ENCODE peak calls at places on chromosome 21, in eight cellular contexts. One of them, this sample, is unnamed.

GRCh38 chr21:27674037-27674436 is 707.1 kb upstream of the ADAMTS5 start:
- DNase-seq in RWPE1: no peak
- DNase-seq in upper lobe of right lung: no peak
- DNase-seq in Calu3: no peak
- DNase-seq in HFFc6: peak; percentile 90
- DNase-seq in spleen: no peak
- DNase-seq in CD4-positive, alpha-beta T cell: no peak
- DNase-seq in mesothelial cell of epicardium: no peak
- DNase-seq in this sample: no peak

GRCh38 chr21:27134513-27134912 is 167.6 kb upstream of the ADAMTS5 start:
- DNase-seq in RWPE1: no peak
- DNase-seq in upper lobe of right lung: no peak
- DNase-seq in Calu3: no peak
- DNase-seq in HFFc6: no peak
- DNase-seq in spleen: no peak
- DNase-seq in CD4-positive, alpha-beta T cell: no peak
- DNase-seq in mesothelial cell of epicardium: no peak
- DNase-seq in this sample: no peak

GRCh38 chr21:43890042-43890441 is 25.0 kb downstream of the AGPAT3 start:
- DNase-seq in RWPE1: no peak
- DNase-seq in upper lobe of right lung: no peak
- DNase-seq in Calu3: no peak
- DNase-seq in HFFc6: no peak
- DNase-seq in spleen: peak; percentile 34
- DNase-seq in CD4-positive, alpha-beta T cell: no peak
- DNase-seq in mesothelial cell of epicardium: no peak
- DNase-seq in this sample: no peak

GRCh38 chr21:36202721-36203602 is 46.3 kb downstream of the DOP1B start:
- DNase-seq in RWPE1: no peak
- DNase-seq in upper lobe of right lung: no peak
- DNase-seq in Calu3: no peak
- DNase-seq in HFFc6: peak; percentile 11
- DNase-seq in spleen: no peak
- DNase-seq in CD4-positive, alpha-beta T cell: no peak
- DNase-seq in mesothelial cell of epicardium: no peak
- DNase-seq in this sample: no peak

GRCh38 chr21:46181436-46181835 is 2.8 kb downstream of the SPATC1L start:
- DNase-seq in RWPE1: no peak
- DNase-seq in upper lobe of right lung: no peak
- DNase-seq in Calu3: no peak
- DNase-seq in HFFc6: no peak
- DNase-seq in spleen: peak; percentile 74
- DNase-seq in CD4-positive, alpha-beta T cell: no peak
- DNase-seq in mesothelial cell of epicardium: no peak
- DNase-seq in this sample: no peak

GRCh38 chr21:39022901-39023693 is 160.2 kb downstream of the PSMG1 start:
- DNase-seq in RWPE1: no peak
- DNase-seq in upper lobe of right lung: peak; percentile 90
- DNase-seq in Calu3: no peak
- DNase-seq in HFFc6: no peak
- DNase-seq in spleen: peak; percentile 88
- DNase-seq in CD4-positive, alpha-beta T cell: no peak
- DNase-seq in mesothelial cell of epicardium: no peak
- DNase-seq in this sample: no peak

GRCh38 chr21:38440746-38441145 is 57.5 kb downstream of the ERG start:
- DNase-seq in RWPE1: peak; percentile 71
- DNase-seq in upper lobe of right lung: no peak
- DNase-seq in Calu3: no peak
- DNase-seq in HFFc6: peak; percentile 91
- DNase-seq in spleen: no peak
- DNase-seq in CD4-positive, alpha-beta T cell: no peak
- DNase-seq in mesothelial cell of epicardium: no peak
- DNase-seq in this sample: no peak

GRCh38 chr21:26072891-26073615 is 97.5 kb downstream of the APP start:
- DNase-seq in RWPE1: no peak
- DNase-seq in upper lobe of right lung: no peak
- DNase-seq in Calu3: no peak
- DNase-seq in HFFc6: peak; percentile 71
- DNase-seq in spleen: no peak
- DNase-seq in CD4-positive, alpha-beta T cell: no peak
- DNase-seq in mesothelial cell of epicardium: no peak
- DNase-seq in this sample: no peak

GRCh38 chr21:38295997-38296764 is 39.4 kb downstream of the KCNJ15 start:
- DNase-seq in RWPE1: no peak
- DNase-seq in upper lobe of right lung: no peak
- DNase-seq in Calu3: no peak
- DNase-seq in HFFc6: peak; percentile 15
- DNase-seq in spleen: no peak
- DNase-seq in CD4-positive, alpha-beta T cell: no peak
- DNase-seq in mesothelial cell of epicardium: no peak
- DNase-seq in this sample: no peak

GRCh38 chr21:23401278-23401677 is 2206.0 kb downstream of the MRPL39 start:
- DNase-seq in RWPE1: peak; percentile 5
- DNase-seq in upper lobe of right lung: no peak
- DNase-seq in Calu3: no peak
- DNase-seq in HFFc6: no peak
- DNase-seq in spleen: no peak
- DNase-seq in CD4-positive, alpha-beta T cell: no peak
- DNase-seq in mesothelial cell of epicardium: no peak
- DNase-seq in this sample: no peak

GRCh38 chr21:42051788-42052187 is 19.3 kb upstream of the UMODL1 start:
- DNase-seq in RWPE1: no peak
- DNase-seq in upper lobe of right lung: no peak
- DNase-seq in Calu3: no peak
- DNase-seq in HFFc6: no peak
- DNase-seq in spleen: peak; percentile 61
- DNase-seq in CD4-positive, alpha-beta T cell: no peak
- DNase-seq in mesothelial cell of epicardium: no peak
- DNase-seq in this sample: no peak

GRCh38 chr21:42049578-42050430 is 21.3 kb upstream of the UMODL1 start:
- DNase-seq in RWPE1: no peak
- DNase-seq in upper lobe of right lung: no peak
- DNase-seq in Calu3: no peak
- DNase-seq in HFFc6: no peak
- DNase-seq in spleen: peak; percentile 72
- DNase-seq in CD4-positive, alpha-beta T cell: no peak
- DNase-seq in mesothelial cell of epicardium: no peak
- DNase-seq in this sample: no peak

GRCh38 chr21:42048870-42049577 is 22.1 kb upstream of the UMODL1 start:
- DNase-seq in RWPE1: no peak
- DNase-seq in upper lobe of right lung: no peak
- DNase-seq in Calu3: no peak
- DNase-seq in HFFc6: no peak
- DNase-seq in spleen: peak; percentile 47
- DNase-seq in CD4-positive, alpha-beta T cell: no peak
- DNase-seq in mesothelial cell of epicardium: no peak
- DNase-seq in this sample: no peak

GRCh38 chr21:42044871-42045495 is 26.1 kb upstream of the UMODL1 start:
- DNase-seq in RWPE1: no peak
- DNase-seq in upper lobe of right lung: no peak
- DNase-seq in Calu3: no peak
- DNase-seq in HFFc6: no peak
- DNase-seq in spleen: peak; percentile 52
- DNase-seq in CD4-positive, alpha-beta T cell: no peak
- DNase-seq in mesothelial cell of epicardium: no peak
- DNase-seq in this sample: no peak

GRCh38 chr21:42047821-42048613 is 23.1 kb upstream of the UMODL1 start:
- DNase-seq in RWPE1: no peak
- DNase-seq in upper lobe of right lung: no peak
- DNase-seq in Calu3: no peak
- DNase-seq in HFFc6: peak; percentile 97
- DNase-seq in spleen: peak; percentile 78
- DNase-seq in CD4-positive, alpha-beta T cell: no peak
- DNase-seq in mesothelial cell of epicardium: no peak
- DNase-seq in this sample: no peak
- TF ChIP-seq CTCF in RWPE1: no peak
- TF ChIP-seq CTCF in upper lobe of right lung: no peak
- TF ChIP-seq CTCF in Calu3: no peak
- TF ChIP-seq CTCF in HFFc6: peak; percentile 39
- TF ChIP-seq CTCF in spleen: no peak
- TF ChIP-seq CTCF in CD4-positive, alpha-beta T cell: no peak
- TF ChIP-seq CTCF in mesothelial cell of epicardium: no peak
- TF ChIP-seq CTCF in this sample: no peak

DNA sequence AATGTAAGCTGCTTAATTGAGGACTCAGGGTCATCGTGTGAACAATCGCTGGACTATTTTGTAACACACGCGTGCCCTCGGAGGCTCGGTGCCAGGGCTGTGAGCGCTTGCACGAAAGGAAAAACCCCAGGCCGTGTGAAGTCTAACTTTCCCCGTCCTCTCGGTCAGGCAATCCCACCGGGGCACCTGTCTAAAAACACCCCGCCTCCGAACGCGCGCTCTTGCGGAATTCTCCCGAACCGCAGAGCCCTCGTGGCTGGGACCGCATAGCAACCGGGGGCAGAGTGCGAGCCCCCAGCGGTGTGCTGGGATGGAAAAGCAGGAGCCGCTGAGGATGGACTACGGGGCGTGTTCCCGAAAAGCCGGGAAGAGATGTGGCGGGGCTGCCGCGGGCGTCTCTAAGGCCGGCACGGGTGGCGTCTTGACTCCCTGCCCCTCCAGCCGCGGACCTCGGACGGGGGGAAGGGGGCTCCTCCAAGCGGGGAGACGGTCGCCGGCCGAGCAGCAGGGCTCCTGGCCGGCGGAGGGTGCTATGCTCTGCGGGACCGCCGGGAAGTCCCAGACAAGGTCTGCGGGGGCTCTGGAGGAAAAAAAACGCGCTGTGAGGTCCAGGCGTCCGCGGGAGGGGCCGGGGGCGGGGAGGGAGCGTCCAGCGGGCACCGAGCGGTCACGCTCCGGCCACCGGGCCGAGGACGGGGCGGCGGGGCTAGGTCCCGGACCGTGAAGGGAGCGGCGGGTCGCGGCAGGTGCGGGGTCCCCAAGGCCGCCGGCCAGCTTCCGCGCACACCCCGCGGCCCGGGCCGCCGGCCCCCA is 936 bp downstream of the ZBTB21 start:
- DNase-seq in RWPE1: peak; percentile 17
- DNase-seq in upper lobe of right lung: peak; percentile 85
- DNase-seq in Calu3: peak; percentile 58
- DNase-seq in HFFc6: peak; percentile 51
- DNase-seq in spleen: peak; percentile 93
- DNase-seq in CD4-positive, alpha-beta T cell: peak; percentile 11
- DNase-seq in mesothelial cell of epicardium: no peak
- DNase-seq in this sample: peak; percentile 58
- TF ChIP-seq CTCF in RWPE1: peak; percentile 7
- TF ChIP-seq CTCF in upper lobe of right lung: peak; percentile 29
- TF ChIP-seq CTCF in Calu3: peak; percentile 12
- TF ChIP-seq CTCF in HFFc6: peak; percentile 63
- TF ChIP-seq CTCF in spleen: no peak
- TF ChIP-seq CTCF in CD4-positive, alpha-beta T cell: peak; percentile 27
- TF ChIP-seq CTCF in mesothelial cell of epicardium: no peak
- TF ChIP-seq CTCF in this sample: no peak

GRCh38 chr21:44967082-44968047 is 27.5 kb downstream of the SLX9 start:
- DNase-seq in RWPE1: no peak
- DNase-seq in upper lobe of right lung: no peak
- DNase-seq in Calu3: no peak
- DNase-seq in HFFc6: no peak
- DNase-seq in spleen: no peak
- DNase-seq in CD4-positive, alpha-beta T cell: no peak
- DNase-seq in mesothelial cell of epicardium: no peak
- DNase-seq in this sample: no peak

GRCh38 chr21:44965251-44966022 is 25.6 kb downstream of the SLX9 start:
- DNase-seq in RWPE1: no peak
- DNase-seq in upper lobe of right lung: no peak
- DNase-seq in Calu3: no peak
- DNase-seq in HFFc6: no peak
- DNase-seq in spleen: peak; percentile 71
- DNase-seq in CD4-positive, alpha-beta T cell: no peak
- DNase-seq in mesothelial cell of epicardium: no peak
- DNase-seq in this sample: no peak

GRCh38 chr21:44969066-44969649 is 29.3 kb downstream of the SLX9 start:
- DNase-seq in RWPE1: no peak
- DNase-seq in upper lobe of right lung: no peak
- DNase-seq in Calu3: no peak
- DNase-seq in HFFc6: no peak
- DNase-seq in spleen: no peak
- DNase-seq in CD4-positive, alpha-beta T cell: no peak
- DNase-seq in mesothelial cell of epicardium: no peak
- DNase-seq in this sample: no peak

GRCh38 chr21:44964381-44964780 is 24.6 kb downstream of the SLX9 start:
- DNase-seq in RWPE1: no peak
- DNase-seq in upper lobe of right lung: no peak
- DNase-seq in Calu3: no peak
- DNase-seq in HFFc6: no peak
- DNase-seq in spleen: peak; percentile 72
- DNase-seq in CD4-positive, alpha-beta T cell: no peak
- DNase-seq in mesothelial cell of epicardium: no peak
- DNase-seq in this sample: no peak

GRCh38 chr21:44966135-44967081 is 26.6 kb downstream of the SLX9 start:
- DNase-seq in RWPE1: no peak
- DNase-seq in upper lobe of right lung: no peak
- DNase-seq in Calu3: no peak
- DNase-seq in HFFc6: no peak
- DNase-seq in spleen: no peak
- DNase-seq in CD4-positive, alpha-beta T cell: no peak
- DNase-seq in mesothelial cell of epicardium: no peak
- DNase-seq in this sample: no peak
- TF ChIP-seq CTCF in RWPE1: no peak
- TF ChIP-seq CTCF in upper lobe of right lung: no peak
- TF ChIP-seq CTCF in Calu3: no peak
- TF ChIP-seq CTCF in HFFc6: no peak
- TF ChIP-seq CTCF in spleen: no peak
- TF ChIP-seq CTCF in CD4-positive, alpha-beta T cell: no peak
- TF ChIP-seq CTCF in mesothelial cell of epicardium: no peak
- TF ChIP-seq CTCF in this sample: no peak

GRCh38 chr21:29943885-29944284 is 4.1 kb upstream of the GRIK1 start:
- DNase-seq in RWPE1: no peak
- DNase-seq in upper lobe of right lung: no peak
- DNase-seq in Calu3: no peak
- DNase-seq in HFFc6: no peak
- DNase-seq in spleen: no peak
- DNase-seq in CD4-positive, alpha-beta T cell: no peak
- DNase-seq in mesothelial cell of epicardium: no peak
- DNase-seq in this sample: no peak
- TF ChIP-seq CTCF in RWPE1: peak; percentile 31
- TF ChIP-seq CTCF in upper lobe of right lung: no peak
- TF ChIP-seq CTCF in Calu3: no peak
- TF ChIP-seq CTCF in HFFc6: no peak
- TF ChIP-seq CTCF in spleen: no peak
- TF ChIP-seq CTCF in CD4-positive, alpha-beta T cell: no peak
- TF ChIP-seq CTCF in mesothelial cell of epicardium: no peak
- TF ChIP-seq CTCF in this sample: no peak